ENCODE peak calls at places on chromosomes 12 and 14, in four cellular contexts. V is psoas muscle; C is Karpas-422; Z is effector memory CD4-positive, alpha-beta T cell. L is an unnamed sample. For H3K36me3, the result is how much of the 10 kb centered on the place peaks cover.

GRCh38 chr14:40850191-40850590 is 756.5 kb upstream of the LRFN5 start:
- DNase-seq in V (no peak), Z (no peak), C (no peak), L (no peak)

GRCh38 chr14:76651410-76652055 is 109.7 kb upstream of the VASH1 start:
- DNase-seq in C (no peak), V (no peak), Z (no peak), L (no peak)

GRCh38 chr12:47813491-47814196 is 6.1 kb downstream of the HDAC7 start:
- DNase-seq in C (peak), Z (no peak), V (no peak), L (no peak)

GRCh38 chr12:24231298-24231697 is 281.8 kb upstream of the SOX5 start:
- DNase-seq in V (no peak), C (no peak), Z (no peak), L (no peak)

GRCh38 chr14:74905595-74906142 is 17.4 kb downstream of the RPS6KL1 start:
- DNase-seq in C (peak), V (peak), Z (peak), L (peak)

GRCh38 chr14:104443391-104444158 is 136.0 kb upstream of the C14orf180 start:
- DNase-seq in V (peak), C (peak), Z (no peak), L (no peak)

GRCh38 chr14:20630340-20631022 is 11.0 kb downstream of the OR6S1 start:
- DNase-seq in V (no peak), Z (peak), C (no peak), L (peak)

GRCh38 chr12:19033244-19033643 is 96.3 kb upstream of the PLEKHA5 start:
- DNase-seq in Z (no peak), V (no peak), C (no peak), L (no peak)

GRCh38 chr12:132922676-132923075 is 33.4 kb downstream of the ZNF605 start:
- DNase-seq in C (no peak), V (no peak), Z (no peak), L (no peak)

GRCh38 chr14:74652541-74652940 is 40.5 kb upstream of the LTBP2 start:
- DNase-seq in V (no peak), C (no peak), Z (no peak), L (no peak)

GRCh38 chr12:127238061-127238460 is 1028.9 kb upstream of the TMEM132C start:
- DNase-seq in V (no peak), C (no peak), Z (no peak), L (no peak)

GRCh38 chr14:94423465-94424056 is 29.0 kb downstream of the SERPINA11 start:
- DNase-seq in C (peak), V (peak), Z (no peak), L (no peak)

GRCh38 chr12:26298785-26299621 is 103.6 kb downstream of the SSPN start:
- DNase-seq in Z (no peak), V (no peak), C (peak), L (no peak)

GRCh38 chr12:23640754-23641153 is 308.7 kb downstream of the SOX5 start:
- DNase-seq in C (no peak), Z (no peak), V (no peak), L (no peak)

GRCh38 chr14:86196476-86196875 is 666.5 kb downstream of the FLRT2 start:
- DNase-seq in Z (no peak), C (no peak), V (no peak), L (no peak)

GRCh38 chr12:77337327-77337726 is 272.0 kb upstream of the E2F7 start:
- DNase-seq in V (no peak), C (no peak), Z (no peak), L (no peak)

DNA sequence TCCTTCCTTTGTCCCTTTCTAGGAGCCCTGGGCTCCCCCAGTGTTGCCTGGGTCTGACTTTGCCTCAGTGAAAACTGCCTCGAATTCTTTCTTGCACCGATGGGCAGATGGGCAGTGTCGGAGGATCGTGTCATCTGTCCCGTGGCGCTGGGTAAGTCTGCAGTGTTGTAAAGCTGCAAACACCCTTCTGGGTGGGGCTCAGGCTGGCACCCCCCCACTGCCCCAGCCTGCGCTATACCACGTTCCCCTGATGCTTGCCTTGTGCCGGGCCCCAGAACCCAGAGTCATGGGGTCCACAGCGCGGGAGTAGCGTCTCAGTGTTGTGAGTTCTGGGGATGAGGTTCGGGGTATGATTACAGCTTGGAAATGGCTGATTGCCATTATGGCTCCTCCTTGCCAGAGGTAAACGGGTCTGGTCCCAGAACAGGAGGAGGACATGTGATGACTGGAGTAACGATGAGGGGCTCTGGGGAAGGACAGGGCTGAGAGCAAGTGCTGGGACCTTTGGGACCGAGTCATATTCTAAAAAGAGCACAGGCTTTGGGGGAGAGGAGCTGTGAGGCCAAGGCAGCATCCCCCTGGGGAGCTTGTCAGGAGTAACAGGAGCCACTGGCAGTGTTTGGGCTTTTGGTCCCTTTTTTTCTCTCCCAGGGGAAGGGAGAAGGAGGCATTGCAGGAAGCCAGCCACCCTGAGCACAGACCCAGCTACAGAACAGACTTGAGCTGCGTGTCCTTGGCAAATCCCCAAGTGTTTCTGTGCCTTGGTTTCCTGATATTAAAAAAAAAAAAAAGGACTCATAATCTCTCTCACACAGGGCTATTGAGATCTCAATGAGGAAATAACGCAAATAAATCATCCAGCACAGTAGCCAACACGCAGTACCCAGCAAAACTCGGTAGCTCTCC is 4.3 kb downstream of the RTL1 start:
- DNase-seq in C (no peak), Z (no peak), V (no peak), L (no peak)
- H3K36me3 ChIP-seq in C (under half), Z (under half), V (under half), L (under half)

GRCh38 chr14:55025948-55026347 is 951 bp downstream of the WDHD1 start:
- DNase-seq in C (no peak), Z (no peak), V (no peak), L (no peak)

GRCh38 chr14:55026793-55027560 is at the start of the genes SOCS4 and WDHD1:
- DNase-seq in C (peak), Z (peak), V (peak), L (peak)

GRCh38 chr14:55026441-55026792 is 482 bp downstream of the WDHD1 start:
- DNase-seq in V (no peak), Z (no peak), C (no peak), L (no peak)

GRCh38 chr14:55028066-55028465 is 1.0 kb downstream of the SOCS4 start:
- DNase-seq in Z (no peak), V (no peak), C (peak), L (no peak)

GRCh38 chr14:55028476-55028875 is 1.4 kb downstream of the SOCS4 start:
- DNase-seq in V (no peak), Z (no peak), C (peak), L (no peak)
- H3K4me3 ChIP-seq in V (peak), Z (peak), C (peak), L (peak)

DNA sequence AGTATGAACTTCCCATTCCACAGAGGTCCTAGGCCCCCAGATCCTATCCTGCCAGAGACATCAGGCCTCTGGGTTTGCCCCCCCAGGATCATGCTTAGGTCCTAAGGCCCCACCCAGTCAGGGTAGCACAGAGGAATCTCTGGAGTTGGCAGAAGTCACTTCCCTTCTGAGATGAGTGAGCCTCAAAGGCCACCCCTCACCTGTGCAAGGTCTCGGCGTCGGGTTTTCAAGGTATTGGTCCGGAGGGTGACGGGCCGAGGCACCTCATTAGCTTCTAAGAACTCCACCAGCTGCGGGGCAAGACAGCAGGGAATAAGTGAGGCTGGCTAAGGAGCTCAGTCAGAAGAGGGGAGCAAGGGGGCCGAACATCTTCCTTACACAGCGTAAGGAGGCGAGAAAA is 5.2 kb downstream of the NOP2 start:
- DNase-seq in C (no peak), Z (no peak), V (no peak), L (no peak)
- H3K36me3 ChIP-seq in C (half or more), Z (half or more), V (half or more), L (half or more)

DNA sequence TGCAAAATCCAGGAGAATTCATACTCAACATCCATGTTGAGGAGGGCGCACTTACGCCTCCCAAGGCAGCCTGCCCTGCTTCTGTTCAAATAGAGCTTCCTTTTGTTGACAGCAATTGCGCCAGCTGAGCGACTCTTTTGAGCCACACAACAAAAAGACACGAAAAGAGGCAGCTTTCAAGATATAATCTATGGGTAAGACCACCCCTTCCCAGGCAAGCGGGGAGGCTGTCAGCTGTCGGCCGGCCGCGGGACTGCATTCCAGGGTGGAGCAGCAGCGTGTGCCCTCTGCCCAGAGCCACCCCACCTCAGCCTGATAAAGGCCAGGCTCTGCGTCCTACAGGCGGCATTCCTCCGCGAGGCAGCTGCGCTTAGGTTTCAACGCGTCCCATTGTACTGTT is 15.8 kb upstream of the STAB2 start:
- DNase-seq in C (no peak), Z (no peak), V (no peak), L (no peak)
- H3K4me3 ChIP-seq in C (no peak), Z (no peak), V (peak), L (no peak)

DNA sequence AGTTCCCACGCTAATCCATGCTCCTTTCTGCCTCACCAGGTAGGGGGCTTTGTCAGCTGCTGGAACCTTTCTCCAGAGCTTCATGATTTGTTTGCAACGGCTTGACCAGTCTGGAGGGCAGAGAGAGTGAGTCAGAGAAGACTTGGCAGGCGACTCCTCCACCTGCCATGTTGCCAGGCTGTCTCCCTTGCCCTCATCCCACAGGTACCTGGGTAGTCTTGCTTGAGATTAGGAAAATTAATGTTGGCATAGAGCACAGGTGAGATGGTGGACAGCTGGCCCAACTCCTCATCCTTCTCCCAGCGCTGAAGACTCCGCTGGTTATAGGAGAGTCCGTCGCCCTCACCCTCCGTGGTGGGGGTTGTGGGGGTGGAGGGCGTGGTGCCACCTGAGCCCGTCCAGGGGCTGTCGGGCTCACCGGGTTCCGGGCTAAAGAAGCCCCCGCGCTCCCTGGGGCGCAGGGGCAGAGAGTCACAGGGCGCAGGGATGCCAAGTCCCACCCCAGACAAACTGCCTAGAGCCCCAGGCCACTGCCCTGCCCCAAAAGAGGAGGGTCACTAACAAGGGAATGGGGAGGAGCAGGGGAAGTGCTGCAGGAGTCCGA is 18.6 kb downstream of the KMT2D start:
- DNase-seq in Z (no peak), V (no peak), C (no peak), L (no peak)
- H3K36me3 ChIP-seq in Z (half or more), V (half or more), C (half or more), L (half or more)

GRCh38 chr14:53946071-53946403 is 10.6 kb downstream of the BMP4 start:
- DNase-seq in C (no peak), V (no peak), Z (no peak), L (no peak)

GRCh38 chr14:53948181-53948884 is 8.3 kb downstream of the BMP4 start:
- DNase-seq in Z (no peak), V (no peak), C (no peak), L (no peak)

GRCh38 chr14:53949201-53949600 is 7.4 kb downstream of the BMP4 start:
- DNase-seq in Z (no peak), V (no peak), C (no peak), L (no peak)

GRCh38 chr14:53946404-53947400 is 9.9 kb downstream of the BMP4 start:
- DNase-seq in V (no peak), C (no peak), Z (no peak), L (no peak)

GRCh38 chr14:53947452-53948180 is 9.0 kb downstream of the BMP4 start:
- DNase-seq in C (no peak), V (no peak), Z (no peak), L (no peak)
- H3K4me3 ChIP-seq in C (no peak), V (no peak), Z (no peak), L (no peak)

GRCh38 chr14:91211017-91211416 is 33.5 kb downstream of the GPR68 start:
- DNase-seq in C (no peak), V (no peak), Z (no peak), L (no peak)
- H3K36me3 ChIP-seq in C (under half), V (half or more), Z (under half), L (half or more)

DNA sequence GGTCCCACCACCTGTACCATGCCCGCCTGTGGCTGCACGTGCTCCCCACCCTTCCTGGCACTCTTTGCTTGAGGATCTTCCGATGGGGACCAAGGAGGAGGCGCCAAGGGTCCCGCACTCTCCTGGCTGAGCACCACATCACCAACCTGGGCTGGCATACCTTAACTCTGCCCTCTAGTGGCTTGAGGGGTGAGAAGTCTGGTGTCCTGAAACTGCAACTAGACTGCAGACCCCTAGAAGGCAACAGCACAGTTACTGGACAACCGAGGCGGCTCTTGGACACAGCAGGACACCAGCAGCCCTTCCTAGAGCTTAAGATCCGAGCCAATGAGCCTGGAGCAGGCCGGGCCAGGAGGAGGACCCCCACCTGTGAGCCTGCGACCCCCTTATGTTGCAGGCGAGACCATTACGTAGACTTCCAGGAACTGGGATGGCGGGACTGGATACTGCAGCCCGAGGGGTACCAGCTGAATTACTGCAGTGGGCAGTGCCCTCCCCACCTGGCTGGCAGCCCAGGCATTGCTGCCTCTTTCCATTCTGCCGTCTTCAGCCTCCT is 1.1 kb downstream of the INHBE start:
- DNase-seq in V (no peak), Z (no peak), C (peak), L (peak)
- H3K4me3 ChIP-seq in V (peak), Z (no peak), C (peak), L (no peak)

DNA sequence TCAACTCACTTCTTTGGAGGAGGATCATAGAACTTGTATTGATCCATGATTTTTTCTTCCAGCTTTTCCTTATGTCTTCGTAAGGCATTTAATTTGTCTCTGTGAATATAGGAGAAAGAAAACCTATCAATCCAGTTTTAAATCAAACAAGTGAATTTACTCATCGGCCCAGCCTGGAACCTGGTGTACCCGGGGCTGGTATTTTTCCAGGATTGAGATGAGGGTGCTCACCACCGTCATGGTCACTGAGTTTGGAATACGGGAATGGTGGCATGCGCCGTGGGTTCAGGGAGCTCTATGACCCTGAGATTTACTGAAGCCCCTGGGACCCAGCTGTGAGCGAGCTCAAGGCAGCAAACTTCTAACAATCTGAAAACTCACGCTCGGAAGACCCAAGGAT is 46.5 kb upstream of the GPR68 start:
- DNase-seq in C (no peak), V (no peak), Z (no peak), L (no peak)
- H3K36me3 ChIP-seq in C (under half), V (under half), Z (half or more), L (half or more)